ENCODE peak calls at places on chromosomes 6 and 20, in five cellular contexts. K, L, D, C and U are unnamed samples.

GRCh38 chr20:25624500-25624939 is 706 bp upstream of the NANP start:
- DNase-seq in L (no peak), D (no peak), C (no peak), K (no peak), U (peak)

GRCh38 chr6:136932599-136932998 is 10.5 kb downstream of the SLC35D3 start:
- DNase-seq in D (no peak), L (no peak), C (no peak), K (no peak), U (no peak)

GRCh38 chr20:5586720-5587119 is 163.5 kb upstream of the SHLD1 start:
- DNase-seq in L (no peak), K (no peak), C (no peak), D (no peak), U (no peak)

GRCh38 chr6:2542858-2543218 is 207.9 kb downstream of the MYLK4 start:
- DNase-seq in K (no peak), C (peak), D (peak), L (no peak), U (no peak)

GRCh38 chr6:118551063-118551672 is 3.1 kb downstream of the PLN start:
- DNase-seq in L (no peak), K (no peak), D (peak), C (peak), U (no peak)

GRCh38 chr20:59004763-59005522 is 2.1 kb downstream of the CTSZ start:
- DNase-seq in D (no peak), L (no peak), C (no peak), K (no peak), U (no peak)

GRCh38 chr20:23415958-23416583 is 5.2 kb downstream of the NAPB start:
- DNase-seq in D (no peak), C (no peak), L (no peak), K (no peak), U (no peak)

GRCh38 chr6:123715243-123715863 is 78.6 kb upstream of the TRDN start:
- DNase-seq in L (peak), C (peak), K (no peak), D (peak), U (no peak)

GRCh38 chr6:88246654-88247053 is 80.5 kb upstream of the CNR1 start:
- DNase-seq in D (no peak), K (no peak), C (no peak), L (no peak), U (no peak)

GRCh38 chr6:53168516-53169257 is 20.0 kb upstream of the GCM1 start:
- DNase-seq in L (no peak), C (peak), D (no peak), K (no peak), U (no peak)

GRCh38 chr6:168737481-168737880 is 296.5 kb downstream of the SMOC2 start:
- DNase-seq in D (peak), C (no peak), L (no peak), K (no peak), U (no peak)

GRCh38 chr6:30955367-30956042 is 14.7 kb downstream of the MUCL3 start:
- DNase-seq in D (peak), L (peak), C (peak), K (no peak), U (peak)

GRCh38 chr20:6333110-6333509 is 210.3 kb upstream of the FERMT1 start:
- DNase-seq in D (no peak), L (no peak), C (no peak), K (no peak), U (no peak)

GRCh38 chr6:102895683-102896082 is 1502.2 kb downstream of the GRIK2 start:
- DNase-seq in D (no peak), L (no peak), K (no peak), C (no peak), U (no peak)

GRCh38 chr6:72657798-72658197 is 35.9 kb downstream of the KCNQ5 start:
- DNase-seq in C (no peak), L (no peak), K (no peak), D (no peak), U (no peak)

GRCh38 chr20:32019563-32020463 is 9.6 kb downstream of the CCM2L start:
- DNase-seq in C (no peak), K (no peak), D (no peak), L (no peak), U (no peak)

GRCh38 chr6:52310932-52311331 is 26.4 kb upstream of the MCM3 start:
- DNase-seq in C (no peak), L (no peak), K (no peak), D (no peak), U (no peak)

GRCh38 chr6:113954653-113955052 is 16.3 kb downstream of the HDAC2 start:
- DNase-seq in L (no peak), D (no peak), K (no peak), C (no peak), U (no peak)

GRCh38 chr6:3741477-3741871 is 10.0 kb downstream of the PXDC1 start:
- DNase-seq in L (no peak), K (no peak), C (no peak), D (no peak), U (no peak)

GRCh38 chr20:6704132-6704861 is 63.2 kb upstream of the BMP2 start:
- DNase-seq in D (peak), K (peak), L (no peak), C (no peak), U (no peak)

GRCh38 chr20:56815796-56816195 is 186.7 kb downstream of the TFAP2C start:
- DNase-seq in K (no peak), C (peak), L (no peak), D (no peak), U (no peak)

GRCh38 chr6:36123270-36124139 is 6.8 kb upstream of the MAPK13 start:
- DNase-seq in L (peak), K (no peak), D (peak), C (peak), U (peak)

GRCh38 chr20:16505894-16506293 is 67.4 kb downstream of the KIF16B start:
- DNase-seq in K (no peak), D (no peak), C (no peak), L (no peak), U (no peak)

GRCh38 chr6:158631678-158632537 is 12.6 kb downstream of the DYNLT1 start:
- DNase-seq in L (no peak), K (no peak), C (peak), D (peak), U (peak)

GRCh38 chr6:112501705-112502104 is 154.6 kb downstream of the RFPL4B start:
- DNase-seq in L (peak), D (no peak), K (no peak), C (no peak), U (no peak)

GRCh38 chr6:13765570-13765969 is 48.8 kb downstream of the MCUR1 start:
- DNase-seq in L (no peak), C (peak), K (no peak), D (no peak), U (no peak)

GRCh38 chr20:61120595-61121515 is 131.2 kb upstream of the CDH4 start:
- DNase-seq in D (peak), L (peak), K (no peak), C (peak), U (no peak)

GRCh38 chr6:126764104-126764503 is 354.4 kb upstream of the RSPO3 start:
- DNase-seq in D (no peak), C (no peak), K (no peak), L (no peak), U (no peak)

GRCh38 chr6:42714098-42714761 is 8.2 kb downstream of the PRPH2 start:
- DNase-seq in D (no peak), L (no peak), K (no peak), C (no peak), U (no peak)

GRCh38 chr6:6723792-6724318 is 135.3 kb downstream of the LY86 start:
- DNase-seq in K (no peak), D (no peak), L (peak), C (no peak), U (no peak)

GRCh38 chr20:21557246-21557982 is 43.5 kb upstream of the NKX2-2 start:
- DNase-seq in D (no peak), K (no peak), L (no peak), C (no peak), U (no peak)

GRCh38 chr6:69895396-69895795 is 29.0 kb downstream of the COL19A1 start:
- DNase-seq in C (no peak), K (no peak), D (no peak), L (no peak), U (no peak)

DNA sequence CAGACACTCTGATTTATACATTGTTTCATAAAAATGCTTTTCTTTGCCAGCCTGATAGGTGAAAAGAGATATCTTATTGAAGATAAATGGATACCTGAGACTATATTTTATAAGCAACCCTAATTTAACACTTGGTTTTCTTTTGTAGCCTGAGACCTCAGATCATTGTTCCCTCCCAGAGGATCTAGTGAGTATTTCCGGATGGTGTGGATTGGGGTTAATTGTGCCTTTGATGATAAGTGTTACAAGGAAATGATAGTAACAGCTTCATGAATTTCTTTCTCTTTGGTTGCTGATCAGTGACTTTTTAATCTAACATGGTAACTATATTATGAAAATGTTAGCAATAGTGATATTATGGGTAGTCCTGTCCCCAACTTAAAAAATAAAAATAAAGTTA is 30.4 kb downstream of the KDM1B start:
- DNase-seq in L (no peak), D (no peak), K (no peak), C (no peak), U (no peak)
- TF ChIP-seq CTCF in L (no peak), D (no peak), K (no peak), C (no peak), U (no peak)

GRCh38 chr6:170277893-170278742 is 12.8 kb downstream of the DLL1 start:
- DNase-seq in D (no peak), K (no peak), C (no peak), L (no peak), U (no peak)

GRCh38 chr6:170280689-170281045 is 10.2 kb downstream of the DLL1 start:
- DNase-seq in K (no peak), D (no peak), C (no peak), L (no peak), U (no peak)

GRCh38 chr6:170279977-170280688 is 10.7 kb downstream of the DLL1 start:
- DNase-seq in L (no peak), D (peak), K (no peak), C (peak), U (peak)

GRCh38 chr6:170278743-170279094 is 12.2 kb downstream of the DLL1 start:
- DNase-seq in C (no peak), K (no peak), L (no peak), D (no peak), U (no peak)

GRCh38 chr6:170279426-170279825 is 11.5 kb downstream of the DLL1 start:
- DNase-seq in D (no peak), C (no peak), K (no peak), L (no peak), U (no peak)
- TF ChIP-seq CTCF in D (no peak), C (no peak), K (no peak), L (no peak), U (no peak)

GRCh38 chr6:135759831-135760230 is 91.7 kb upstream of the PDE7B start:
- DNase-seq in D (peak), C (no peak), K (no peak), L (no peak), U (no peak)
- TF ChIP-seq CTCF in D (peak), C (no peak), K (peak), L (no peak), U (no peak)

GRCh38 chr6:34912715-34913464 is 23.8 kb downstream of the ANKS1A start:
- DNase-seq in L (no peak), K (peak), C (no peak), D (peak), U (no peak)

GRCh38 chr6:34908194-34908593 is 19.1 kb downstream of the ANKS1A start:
- DNase-seq in C (no peak), K (no peak), L (no peak), D (peak), U (no peak)

GRCh38 chr6:34909484-34909883 is 20.4 kb downstream of the ANKS1A start:
- DNase-seq in K (no peak), D (no peak), L (no peak), C (no peak), U (no peak)

GRCh38 chr6:34914358-34914757 is 25.3 kb downstream of the ANKS1A start:
- DNase-seq in D (no peak), L (no peak), C (no peak), K (no peak), U (no peak)

GRCh38 chr6:34911822-34912221 is 22.8 kb downstream of the ANKS1A start:
- DNase-seq in K (no peak), C (no peak), L (no peak), D (no peak), U (no peak)
- TF ChIP-seq CTCF in K (no peak), C (no peak), L (no peak), D (no peak), U (no peak)

GRCh38 chr20:4016349-4017050 is 1.1 kb upstream of the RNF24 start:
- DNase-seq in D (no peak), K (no peak), C (no peak), L (no peak), U (no peak)

GRCh38 chr20:4013041-4013440 is 2.3 kb downstream of the RNF24 start:
- DNase-seq in C (no peak), L (no peak), K (no peak), D (no peak), U (no peak)

GRCh38 chr20:4012631-4013030 is 2.7 kb downstream of the RNF24 start:
- DNase-seq in D (no peak), C (no peak), L (no peak), K (peak), U (no peak)

GRCh38 chr20:4011226-4011975 is 4.0 kb downstream of the RNF24 start:
- DNase-seq in L (no peak), D (no peak), K (no peak), C (no peak), U (no peak)

DNA sequence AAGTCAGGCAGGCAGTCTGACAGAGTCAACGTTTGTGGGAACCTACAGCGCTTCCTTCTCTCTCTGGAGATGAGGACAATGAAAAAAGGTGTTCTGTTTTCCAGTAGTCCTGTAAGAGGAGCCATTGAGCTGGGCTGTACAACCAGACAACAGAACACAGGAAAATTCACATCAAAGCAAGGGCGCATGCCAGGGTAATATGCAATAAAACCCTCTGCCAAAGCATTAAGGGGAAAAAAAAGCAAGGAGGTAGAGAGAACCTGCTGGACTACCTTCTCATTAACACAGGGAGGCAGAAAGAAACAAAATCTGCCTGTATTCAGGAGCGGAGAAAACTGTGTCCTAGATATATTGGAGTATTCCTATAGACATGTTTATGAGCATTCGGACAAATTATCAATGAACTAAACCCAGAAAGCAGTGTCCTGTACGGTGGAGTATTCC is 1.3 kb downstream of the RNF24 start:
- DNase-seq in C (peak), L (no peak), K (peak), D (peak), U (peak)
- TF ChIP-seq CTCF in C (peak), L (no peak), K (peak), D (peak), U (peak)

DNA sequence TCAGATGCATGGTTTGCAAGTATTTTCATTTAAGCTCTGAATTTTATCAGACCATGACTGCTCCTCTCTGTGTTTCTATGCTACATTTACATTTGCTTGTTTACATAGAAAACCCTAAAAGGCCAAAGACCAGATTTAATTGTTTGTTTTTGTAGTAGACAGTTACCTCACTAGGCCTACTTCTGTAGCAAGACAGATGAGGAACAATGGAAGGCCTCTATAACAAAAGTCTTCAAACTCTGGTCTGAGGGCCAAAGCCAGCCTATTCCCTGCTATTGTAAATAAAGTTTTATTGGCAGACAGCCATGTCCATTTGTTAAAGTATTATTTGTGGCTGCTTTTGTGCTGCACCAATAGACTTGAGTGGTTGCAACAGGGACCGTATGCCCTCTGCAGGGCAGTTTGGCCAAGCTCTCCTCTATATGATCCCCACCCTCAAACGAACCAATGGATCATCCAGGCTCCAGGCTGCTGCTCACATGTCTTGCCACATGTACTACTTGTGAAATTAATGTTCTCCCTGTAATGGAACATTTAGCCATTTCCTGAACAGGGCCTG is 182.0 kb downstream of the DOK5 start:
- DNase-seq in K (no peak), D (no peak), C (no peak), L (no peak), U (no peak)
- TF ChIP-seq CTCF in K (no peak), D (no peak), C (no peak), L (no peak), U (no peak)